ENCODE peak calls at places on chromosomes 3 and 15, in ten cellular contexts. U is NB4, I is Panc1, B is lung, Q is HFF-Myc, G is adrenal gland, A is cardiac muscle cell, W is cardiac fibroblast, Z is dorsolateral prefrontal cortex, K is upper lobe of right lung. F is an unnamed sample.

GRCh38 chr3:18357747-18358146 is 67.4 kb downstream of the SATB1 start:
- DNase-seq in U (no peak), I (no peak), B (no peak), Q (no peak), G (no peak), A (no peak), W (no peak), Z (no peak), K (no peak), F (no peak)

GRCh38 chr15:62895905-62896316 is 146.6 kb upstream of the TPM1 start:
- DNase-seq in U (no peak), I (peak), B (no peak), Q (no peak), G (no peak), A (no peak), W (peak), Z (no peak), K (no peak), F (peak)

GRCh38 chr3:72055436-72055835 is 270.5 kb upstream of the PROK2 start:
- DNase-seq in U (no peak), I (no peak), B (no peak), Q (no peak), G (no peak), A (no peak), W (no peak), Z (peak), K (no peak), F (no peak)

GRCh38 chr3:12833226-12834161 is 7.9 kb downstream of the RPL32 start:
- DNase-seq in U (peak), I (no peak), B (no peak), Q (no peak), G (no peak), A (no peak), W (no peak), Z (no peak), K (no peak), F (no peak)

GRCh38 chr3:40387895-40388254 is 891 bp downstream of the ENTPD3 start:
- DNase-seq in U (no peak), I (no peak), B (no peak), Q (no peak), G (no peak), A (no peak), W (no peak), Z (peak), K (no peak), F (no peak)

GRCh38 chr3:172317984-172318383 is 130.3 kb downstream of the GHSR start:
- DNase-seq in U (peak), I (peak), B (peak), Q (peak), G (peak), A (no peak), W (peak), Z (no peak), K (no peak), F (peak)

GRCh38 chr15:100849021-100849831 is 30.4 kb upstream of the ALDH1A3 start:
- DNase-seq in U (peak), I (peak), B (peak), Q (no peak), G (no peak), A (peak), W (peak), Z (no peak), K (peak), F (peak)

GRCh38 chr15:63157891-63158431 is 684 bp upstream of the RPS27L start:
- DNase-seq in U (peak), I (no peak), B (peak), Q (no peak), G (peak), A (peak), W (peak), Z (peak), K (no peak), F (peak)

GRCh38 chr15:40081691-40082194 is 26.9 kb downstream of the BMF start:
- DNase-seq in U (peak), I (no peak), B (peak), Q (no peak), G (peak), A (peak), W (peak), Z (peak), K (no peak), F (no peak)

GRCh38 chr15:22979699-22980188 is 424 bp downstream of the CYFIP1 start:
- DNase-seq in U (peak), I (no peak), B (no peak), Q (no peak), G (no peak), A (peak), W (peak), Z (peak), K (peak), F (peak)

GRCh38 chr3:169686278-169686677 is 22.8 kb upstream of the MECOM start:
- DNase-seq in U (no peak), I (no peak), B (no peak), Q (no peak), G (no peak), A (no peak), W (no peak), Z (no peak), K (no peak), F (no peak)

GRCh38 chr15:101499863-101500713 is 10.6 kb upstream of the PCSK6 start:
- DNase-seq in U (peak), I (no peak), B (no peak), Q (no peak), G (peak), A (no peak), W (no peak), Z (no peak), K (no peak), F (no peak)

GRCh38 chr3:23465569-23465968 is 262.4 kb downstream of the UBE2E2 start:
- DNase-seq in U (no peak), I (no peak), B (no peak), Q (no peak), G (no peak), A (no peak), W (no peak), Z (no peak), K (no peak), F (no peak)

GRCh38 chr3:148631124-148631903 is 66.4 kb upstream of the AGTR1 start:
- DNase-seq in U (no peak), I (no peak), B (no peak), Q (no peak), G (no peak), A (peak), W (peak), Z (no peak), K (no peak), F (no peak)
- TF ChIP-seq CTCF in U (no peak), I (peak), B (no peak), Q (peak), G (no peak), A (peak), W (peak), Z (no peak), K (no peak), F (no peak)

DNA sequence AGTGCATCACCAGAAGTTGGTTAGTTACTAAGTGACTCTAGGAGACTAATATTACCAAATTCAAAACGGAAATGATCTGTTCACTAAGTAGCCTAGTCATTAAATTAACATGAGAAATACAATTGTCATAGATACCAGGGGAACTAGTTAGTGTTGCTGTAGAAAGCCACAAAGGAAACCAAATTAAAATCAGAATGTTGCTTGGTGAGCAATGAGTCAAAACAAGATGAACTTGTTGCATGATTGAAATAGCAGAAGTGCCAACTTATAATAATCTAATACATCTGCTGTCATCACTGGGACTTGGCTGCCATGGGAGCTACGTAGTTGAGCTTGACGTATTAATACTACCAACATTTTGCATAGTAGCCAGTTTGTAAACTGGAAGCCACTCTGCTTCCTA is 458.1 kb downstream of the DIPK2A start:
- DNase-seq in U (no peak), I (no peak), B (no peak), Q (no peak), G (no peak), A (no peak), W (no peak), Z (no peak), K (no peak), F (peak)
- H3K4me3 ChIP-seq in U (no peak), I (no peak), B (no peak), Q (no peak), G (no peak), A (no peak), W (no peak), Z (no peak), K (no peak), F (no peak)

DNA sequence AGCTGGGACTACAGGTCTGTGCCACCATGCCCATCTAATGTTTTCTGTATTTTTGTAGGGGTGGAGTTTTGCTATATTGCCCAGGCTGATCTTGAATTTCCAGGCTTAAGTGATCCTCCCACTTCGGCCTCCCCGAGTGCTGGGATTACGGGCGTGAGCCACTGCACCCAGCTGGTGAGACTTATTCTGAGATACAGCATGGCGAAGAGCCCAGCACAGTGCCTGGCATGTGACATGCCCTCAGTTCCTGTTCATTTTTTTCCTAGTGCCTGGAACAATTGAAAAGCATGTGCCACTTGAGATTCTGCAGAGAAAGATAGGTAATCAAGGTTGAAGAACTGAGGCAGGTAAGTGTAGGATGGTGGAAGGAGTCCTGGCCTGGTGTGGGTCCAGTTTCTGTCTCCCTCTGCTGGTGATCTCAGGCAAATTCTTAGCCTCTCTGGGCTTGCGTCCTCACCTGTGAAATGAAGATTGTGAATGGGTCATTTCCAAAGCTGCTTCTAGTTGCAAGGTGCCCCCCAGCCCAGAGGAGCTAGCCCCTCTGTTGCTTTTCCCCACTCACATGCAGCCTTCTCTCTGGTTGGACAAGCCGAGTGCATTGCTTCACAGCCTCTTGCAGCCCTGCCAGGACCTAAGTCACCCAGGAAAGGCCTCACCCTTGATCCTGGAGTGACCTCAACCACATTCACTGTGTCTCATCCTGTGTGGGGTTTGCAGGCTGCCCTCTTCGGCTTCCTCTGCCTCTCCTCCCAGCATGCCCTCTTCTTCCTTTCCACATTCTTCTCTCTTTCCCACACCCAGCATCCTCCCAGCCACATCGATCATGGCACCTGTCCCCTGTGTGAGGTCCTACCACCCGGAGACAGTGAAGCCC is 4.3 kb upstream of the RHCG start:
- DNase-seq in U (no peak), I (no peak), B (no peak), Q (no peak), G (no peak), A (no peak), W (no peak), Z (no peak), K (no peak), F (peak)
- TF ChIP-seq CTCF in U (peak), I (peak), B (no peak), Q (peak), G (no peak), A (peak), W (peak), Z (no peak), K (no peak), F (peak)

DNA sequence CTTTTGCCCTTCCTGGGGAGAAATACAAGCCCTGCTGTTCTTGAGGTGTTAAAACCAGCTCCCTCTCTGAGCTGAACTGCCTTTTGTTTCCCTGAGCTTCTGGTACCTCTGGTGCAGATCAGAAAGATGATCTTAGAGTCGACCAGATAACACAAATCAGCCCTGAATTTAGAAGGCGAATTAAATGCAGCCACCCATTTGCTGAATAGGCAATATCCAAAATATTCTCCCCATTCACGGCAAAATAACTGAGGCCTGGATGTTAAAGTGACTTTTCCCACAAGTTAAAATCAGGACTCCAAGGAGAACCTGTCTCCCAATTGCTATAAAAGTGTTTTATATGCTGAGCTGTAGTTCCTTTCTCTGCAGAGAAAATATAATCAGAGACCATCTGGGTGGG is 47.3 kb upstream of the POLG start:
- DNase-seq in U (no peak), I (no peak), B (no peak), Q (no peak), G (no peak), A (no peak), W (no peak), Z (no peak), K (no peak), F (no peak)
- H3K4me3 ChIP-seq in U (no peak), I (no peak), B (no peak), Q (no peak), G (no peak), A (no peak), W (no peak), Z (no peak), K (no peak), F (no peak)

DNA sequence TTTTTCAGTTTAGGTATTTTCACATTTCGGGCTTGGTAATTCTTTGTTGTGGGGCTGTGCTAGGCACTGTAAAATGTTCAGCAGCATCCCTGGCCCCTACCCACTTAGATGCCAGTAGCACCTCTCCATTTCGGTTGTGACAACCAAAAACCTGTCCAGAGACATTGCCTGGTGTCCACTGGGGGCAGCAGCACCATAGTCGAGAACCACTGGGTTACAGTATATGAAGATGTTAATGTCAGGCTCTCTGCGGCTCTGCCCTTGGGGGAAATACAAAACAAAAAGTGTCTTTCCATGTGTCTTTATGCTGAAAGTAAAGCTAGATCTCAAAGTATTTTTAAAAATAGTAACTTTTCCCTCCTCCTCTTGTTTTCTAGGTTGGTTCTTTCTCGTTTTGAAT is 177.2 kb downstream of the ITPR1 start:
- DNase-seq in U (peak), I (no peak), B (no peak), Q (no peak), G (no peak), A (peak), W (no peak), Z (no peak), K (no peak), F (peak)
- TF ChIP-seq CTCF in U (peak), I (peak), B (no peak), Q (peak), G (peak), A (peak), W (peak), Z (no peak), K (no peak), F (peak)

GRCh38 chr3:152192936-152193672 is 75.6 kb upstream of the MBNL1 start:
- DNase-seq in U (no peak), I (no peak), B (no peak), Q (no peak), G (no peak), A (no peak), W (no peak), Z (no peak), K (no peak), F (no peak)
- H3K4me3 ChIP-seq in U (peak), I (peak), B (no peak), Q (no peak), G (no peak), A (no peak), W (no peak), Z (no peak), K (peak), F (no peak)

GRCh38 chr3:155753038-155753647 is 8.3 kb upstream of the PLCH1 start:
- DNase-seq in U (peak), I (no peak), B (no peak), Q (no peak), G (no peak), A (peak), W (peak), Z (no peak), K (no peak), F (peak)
- TF ChIP-seq CTCF in U (peak), I (peak), B (no peak), Q (peak), G (peak), A (peak), W (peak), Z (peak), K (peak), F (peak)

GRCh38 chr3:148736086-148736485 is 38.4 kb downstream of the AGTR1 start:
- DNase-seq in U (no peak), I (no peak), B (no peak), Q (no peak), G (no peak), A (no peak), W (no peak), Z (no peak), K (no peak), F (no peak)
- H3K4me3 ChIP-seq in U (no peak), I (no peak), B (no peak), Q (no peak), G (no peak), A (no peak), W (no peak), Z (no peak), K (no peak), F (no peak)

F was measured in epithelial cell of esophagus.